ENCODE peak calls at places on chromosomes 11 and 22, in seven cellular contexts. One of them, this sample, is unnamed.

GRCh38 chr11:79226136-79226535 is 214.7 kb downstream of the TENM4 start:
- ATAC-seq in upper lobe of right lung: no peak
- ATAC-seq in naive thymus-derived CD4-positive, alpha-beta T cell: no peak
- ATAC-seq in right lobe of liver: no peak
- ATAC-seq in mucosa of descending colon: no peak
- ATAC-seq in K562: no peak
- ATAC-seq in heart right ventricle: no peak
- ATAC-seq in this sample: no peak

GRCh38 chr11:124793466-124794278 is 6.5 kb downstream of the MSANTD2 start:
- ATAC-seq in upper lobe of right lung: peak; percentile 89
- ATAC-seq in naive thymus-derived CD4-positive, alpha-beta T cell: peak; percentile 84
- ATAC-seq in right lobe of liver: peak; percentile 75
- ATAC-seq in mucosa of descending colon: peak; percentile 64
- ATAC-seq in K562: peak; percentile 93
- ATAC-seq in heart right ventricle: no peak
- ATAC-seq in this sample: no peak

GRCh38 chr11:61071880-61072279 is 30.4 kb upstream of the CD5 start:
- ATAC-seq in upper lobe of right lung: no peak
- ATAC-seq in naive thymus-derived CD4-positive, alpha-beta T cell: no peak
- ATAC-seq in right lobe of liver: no peak
- ATAC-seq in mucosa of descending colon: no peak
- ATAC-seq in K562: no peak
- ATAC-seq in heart right ventricle: peak; percentile 48
- ATAC-seq in this sample: no peak

GRCh38 chr11:13450832-13451397 is 12.1 kb downstream of the BTBD10 start:
- ATAC-seq in upper lobe of right lung: no peak
- ATAC-seq in naive thymus-derived CD4-positive, alpha-beta T cell: no peak
- ATAC-seq in right lobe of liver: peak; percentile 63
- ATAC-seq in mucosa of descending colon: no peak
- ATAC-seq in K562: no peak
- ATAC-seq in heart right ventricle: no peak
- ATAC-seq in this sample: no peak

GRCh38 chr22:29219881-29220670 is 14.4 kb downstream of the EMID1 start:
- ATAC-seq in upper lobe of right lung: no peak
- ATAC-seq in naive thymus-derived CD4-positive, alpha-beta T cell: no peak
- ATAC-seq in right lobe of liver: peak; percentile 48
- ATAC-seq in mucosa of descending colon: no peak
- ATAC-seq in K562: no peak
- ATAC-seq in heart right ventricle: no peak
- ATAC-seq in this sample: no peak

GRCh38 chr11:65911682-65912568 is 6.9 kb downstream of the C11orf68 start:
- ATAC-seq in upper lobe of right lung: peak; percentile 32
- ATAC-seq in naive thymus-derived CD4-positive, alpha-beta T cell: no peak
- ATAC-seq in right lobe of liver: peak; percentile 58
- ATAC-seq in mucosa of descending colon: peak; percentile 37
- ATAC-seq in K562: peak; percentile 63
- ATAC-seq in heart right ventricle: peak; percentile 59
- ATAC-seq in this sample: peak; percentile 44

GRCh38 chr22:44273175-44273574 is 39.6 kb downstream of the SHISAL1 start:
- ATAC-seq in upper lobe of right lung: no peak
- ATAC-seq in naive thymus-derived CD4-positive, alpha-beta T cell: no peak
- ATAC-seq in right lobe of liver: no peak
- ATAC-seq in mucosa of descending colon: no peak
- ATAC-seq in K562: no peak
- ATAC-seq in heart right ventricle: no peak
- ATAC-seq in this sample: no peak

GRCh38 chr11:42976636-42977217 is 335.1 kb upstream of the API5 start:
- ATAC-seq in upper lobe of right lung: no peak
- ATAC-seq in naive thymus-derived CD4-positive, alpha-beta T cell: no peak
- ATAC-seq in right lobe of liver: no peak
- ATAC-seq in mucosa of descending colon: no peak
- ATAC-seq in K562: no peak
- ATAC-seq in heart right ventricle: peak; percentile 77
- ATAC-seq in this sample: no peak

GRCh38 chr11:102989379-102990047 is 34.0 kb upstream of the MMP13 start:
- ATAC-seq in upper lobe of right lung: no peak
- ATAC-seq in naive thymus-derived CD4-positive, alpha-beta T cell: no peak
- ATAC-seq in right lobe of liver: no peak
- ATAC-seq in mucosa of descending colon: no peak
- ATAC-seq in K562: no peak
- ATAC-seq in heart right ventricle: no peak
- ATAC-seq in this sample: no peak

GRCh38 chr11:87832216-87832615 is 343.0 kb downstream of the RAB38 start:
- ATAC-seq in upper lobe of right lung: no peak
- ATAC-seq in naive thymus-derived CD4-positive, alpha-beta T cell: no peak
- ATAC-seq in right lobe of liver: no peak
- ATAC-seq in mucosa of descending colon: no peak
- ATAC-seq in K562: no peak
- ATAC-seq in heart right ventricle: no peak
- ATAC-seq in this sample: no peak

GRCh38 chr11:36195496-36196346 is 93.5 kb downstream of the COMMD9 start:
- ATAC-seq in upper lobe of right lung: no peak
- ATAC-seq in naive thymus-derived CD4-positive, alpha-beta T cell: no peak
- ATAC-seq in right lobe of liver: no peak
- ATAC-seq in mucosa of descending colon: no peak
- ATAC-seq in K562: no peak
- ATAC-seq in heart right ventricle: peak; percentile 75
- ATAC-seq in this sample: no peak

GRCh38 chr11:69986421-69987229 is 91.5 kb upstream of the ANO1 start:
- ATAC-seq in upper lobe of right lung: no peak
- ATAC-seq in naive thymus-derived CD4-positive, alpha-beta T cell: no peak
- ATAC-seq in right lobe of liver: peak; percentile 4
- ATAC-seq in mucosa of descending colon: no peak
- ATAC-seq in K562: no peak
- ATAC-seq in heart right ventricle: peak; percentile 80
- ATAC-seq in this sample: no peak
- H3K4me3 ChIP-seq in upper lobe of right lung: peak overlapping the region; percentile 48
- H3K4me3 ChIP-seq in naive thymus-derived CD4-positive, alpha-beta T cell: no peak overlapping the region
- H3K4me3 ChIP-seq in right lobe of liver: peak overlapping the region; percentile 87
- H3K4me3 ChIP-seq in mucosa of descending colon: no peak overlapping the region
- H3K4me3 ChIP-seq in K562: no peak overlapping the region
- H3K4me3 ChIP-seq in heart right ventricle: peak overlapping the region; percentile 52
- H3K4me3 ChIP-seq in this sample: no peak overlapping the region

GRCh38 chr11:106491751-106492150 is 414.3 kb downstream of the AASDHPPT start:
- ATAC-seq in upper lobe of right lung: no peak
- ATAC-seq in naive thymus-derived CD4-positive, alpha-beta T cell: no peak
- ATAC-seq in right lobe of liver: no peak
- ATAC-seq in mucosa of descending colon: no peak
- ATAC-seq in K562: no peak
- ATAC-seq in heart right ventricle: no peak
- ATAC-seq in this sample: no peak

GRCh38 chr11:106493751-106494150 is 416.3 kb downstream of the AASDHPPT start:
- ATAC-seq in upper lobe of right lung: no peak
- ATAC-seq in naive thymus-derived CD4-positive, alpha-beta T cell: no peak
- ATAC-seq in right lobe of liver: no peak
- ATAC-seq in mucosa of descending colon: no peak
- ATAC-seq in K562: no peak
- ATAC-seq in heart right ventricle: no peak
- ATAC-seq in this sample: no peak

GRCh38 chr11:106497321-106497720 is 419.9 kb downstream of the AASDHPPT start:
- ATAC-seq in upper lobe of right lung: no peak
- ATAC-seq in naive thymus-derived CD4-positive, alpha-beta T cell: no peak
- ATAC-seq in right lobe of liver: no peak
- ATAC-seq in mucosa of descending colon: no peak
- ATAC-seq in K562: no peak
- ATAC-seq in heart right ventricle: no peak
- ATAC-seq in this sample: no peak

GRCh38 chr11:106496677-106497076 is 419.2 kb downstream of the AASDHPPT start:
- ATAC-seq in upper lobe of right lung: no peak
- ATAC-seq in naive thymus-derived CD4-positive, alpha-beta T cell: no peak
- ATAC-seq in right lobe of liver: no peak
- ATAC-seq in mucosa of descending colon: no peak
- ATAC-seq in K562: no peak
- ATAC-seq in heart right ventricle: no peak
- ATAC-seq in this sample: no peak

DNA sequence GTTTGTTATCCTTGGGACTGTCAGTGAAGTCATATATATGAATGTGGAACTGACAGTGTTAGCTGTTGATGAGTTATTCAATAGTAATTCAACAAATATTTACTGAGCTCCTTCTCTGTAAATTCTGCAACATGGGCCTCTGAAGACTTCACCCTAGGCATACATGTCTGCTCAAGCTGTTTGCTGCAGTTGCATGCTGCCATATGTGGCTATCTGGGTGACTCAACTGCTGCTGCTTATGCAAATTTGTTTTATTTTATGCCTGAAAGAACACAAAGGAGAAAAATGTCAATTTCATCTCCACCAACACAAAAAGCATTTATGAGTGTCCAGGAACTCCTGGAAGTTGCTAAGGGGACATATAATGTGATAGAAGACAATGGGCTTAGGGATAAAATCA is 417.6 kb downstream of the AASDHPPT start:
- ATAC-seq in upper lobe of right lung: no peak
- ATAC-seq in naive thymus-derived CD4-positive, alpha-beta T cell: no peak
- ATAC-seq in right lobe of liver: no peak
- ATAC-seq in mucosa of descending colon: no peak
- ATAC-seq in K562: no peak
- ATAC-seq in heart right ventricle: no peak
- ATAC-seq in this sample: no peak
- H3K4me3 ChIP-seq in upper lobe of right lung: no peak overlapping the region
- H3K4me3 ChIP-seq in naive thymus-derived CD4-positive, alpha-beta T cell: no peak overlapping the region
- H3K4me3 ChIP-seq in right lobe of liver: no peak overlapping the region
- H3K4me3 ChIP-seq in mucosa of descending colon: no peak overlapping the region
- H3K4me3 ChIP-seq in K562: no peak overlapping the region
- H3K4me3 ChIP-seq in heart right ventricle: no peak overlapping the region
- H3K4me3 ChIP-seq in this sample: no peak overlapping the region

GRCh38 chr22:41780714-41781507 is 19.6 kb upstream of the CCDC134 start:
- ATAC-seq in upper lobe of right lung: peak; percentile 91
- ATAC-seq in naive thymus-derived CD4-positive, alpha-beta T cell: peak; percentile 97
- ATAC-seq in right lobe of liver: peak; percentile 75
- ATAC-seq in mucosa of descending colon: peak; percentile 94
- ATAC-seq in K562: peak; percentile 84
- ATAC-seq in heart right ventricle: peak; percentile 82
- ATAC-seq in this sample: peak; percentile 68
- H3K4me3 ChIP-seq in upper lobe of right lung: peak overlapping the region; percentile 35
- H3K4me3 ChIP-seq in naive thymus-derived CD4-positive, alpha-beta T cell: peak overlapping the region; percentile 67
- H3K4me3 ChIP-seq in right lobe of liver: no peak overlapping the region
- H3K4me3 ChIP-seq in mucosa of descending colon: no peak overlapping the region
- H3K4me3 ChIP-seq in K562: no peak overlapping the region
- H3K4me3 ChIP-seq in heart right ventricle: no peak overlapping the region
- H3K4me3 ChIP-seq in this sample: no peak overlapping the region

GRCh38 chr11:19368726-19369364 is 128.1 kb upstream of the E2F8 start:
- ATAC-seq in upper lobe of right lung: no peak
- ATAC-seq in naive thymus-derived CD4-positive, alpha-beta T cell: no peak
- ATAC-seq in right lobe of liver: no peak
- ATAC-seq in mucosa of descending colon: no peak
- ATAC-seq in K562: no peak
- ATAC-seq in heart right ventricle: peak; percentile 36
- ATAC-seq in this sample: no peak

GRCh38 chr11:19367051-19367709 is 126.4 kb upstream of the E2F8 start:
- ATAC-seq in upper lobe of right lung: no peak
- ATAC-seq in naive thymus-derived CD4-positive, alpha-beta T cell: no peak
- ATAC-seq in right lobe of liver: no peak
- ATAC-seq in mucosa of descending colon: peak; percentile 34
- ATAC-seq in K562: no peak
- ATAC-seq in heart right ventricle: no peak
- ATAC-seq in this sample: peak; percentile 76

GRCh38 chr11:19370100-19370861 is 129.5 kb upstream of the E2F8 start:
- ATAC-seq in upper lobe of right lung: peak; percentile 79
- ATAC-seq in naive thymus-derived CD4-positive, alpha-beta T cell: no peak
- ATAC-seq in right lobe of liver: peak; percentile 75
- ATAC-seq in mucosa of descending colon: peak; percentile 31
- ATAC-seq in K562: no peak
- ATAC-seq in heart right ventricle: peak; percentile 74
- ATAC-seq in this sample: peak; percentile 88

GRCh38 chr11:19365743-19366410 is 125.1 kb upstream of the E2F8 start:
- ATAC-seq in upper lobe of right lung: no peak
- ATAC-seq in naive thymus-derived CD4-positive, alpha-beta T cell: no peak
- ATAC-seq in right lobe of liver: no peak
- ATAC-seq in mucosa of descending colon: no peak
- ATAC-seq in K562: no peak
- ATAC-seq in heart right ventricle: no peak
- ATAC-seq in this sample: no peak
- H3K4me3 ChIP-seq in upper lobe of right lung: no peak overlapping the region
- H3K4me3 ChIP-seq in naive thymus-derived CD4-positive, alpha-beta T cell: no peak overlapping the region
- H3K4me3 ChIP-seq in right lobe of liver: no peak overlapping the region
- H3K4me3 ChIP-seq in mucosa of descending colon: no peak overlapping the region
- H3K4me3 ChIP-seq in K562: no peak overlapping the region
- H3K4me3 ChIP-seq in heart right ventricle: no peak overlapping the region
- H3K4me3 ChIP-seq in this sample: no peak overlapping the region

GRCh38 chr11:697811-698311 is 2.2 kb downstream of the TMEM80 start:
- ATAC-seq in upper lobe of right lung: no peak
- ATAC-seq in naive thymus-derived CD4-positive, alpha-beta T cell: no peak
- ATAC-seq in right lobe of liver: no peak
- ATAC-seq in mucosa of descending colon: no peak
- ATAC-seq in K562: no peak
- ATAC-seq in heart right ventricle: no peak
- ATAC-seq in this sample: no peak
- H3K4me3 ChIP-seq in upper lobe of right lung: no peak overlapping the region
- H3K4me3 ChIP-seq in naive thymus-derived CD4-positive, alpha-beta T cell: no peak overlapping the region
- H3K4me3 ChIP-seq in right lobe of liver: no peak overlapping the region
- H3K4me3 ChIP-seq in mucosa of descending colon: no peak overlapping the region
- H3K4me3 ChIP-seq in K562: no peak overlapping the region
- H3K4me3 ChIP-seq in heart right ventricle: no peak overlapping the region
- H3K4me3 ChIP-seq in this sample: no peak overlapping the region

GRCh38 chr22:40531951-40532900 is 104.3 kb downstream of the MRTFA start:
- ATAC-seq in upper lobe of right lung: no peak
- ATAC-seq in naive thymus-derived CD4-positive, alpha-beta T cell: no peak
- ATAC-seq in right lobe of liver: no peak
- ATAC-seq in mucosa of descending colon: no peak
- ATAC-seq in K562: no peak
- ATAC-seq in heart right ventricle: peak; percentile 8
- ATAC-seq in this sample: no peak
- H3K4me3 ChIP-seq in upper lobe of right lung: peak overlapping the region; percentile 11
- H3K4me3 ChIP-seq in naive thymus-derived CD4-positive, alpha-beta T cell: peak overlapping the region; percentile 53
- H3K4me3 ChIP-seq in right lobe of liver: no peak overlapping the region
- H3K4me3 ChIP-seq in mucosa of descending colon: no peak overlapping the region
- H3K4me3 ChIP-seq in K562: no peak overlapping the region
- H3K4me3 ChIP-seq in heart right ventricle: peak overlapping the region; percentile 2
- H3K4me3 ChIP-seq in this sample: peak overlapping the region; percentile 34

This sample was measured in gastroesophageal sphincter.